ENCODE peak calls at places on chromosomes 16 and 17, in ten cellular contexts. One of them, this sample, is unnamed.

GRCh38 chr16:85425061-85425662 is 188.0 kb upstream of the GSE1 start:
- DNase-seq in omental fat pad: no peak
- DNase-seq in progenitor cell of endocrine pancreas: peak
- DNase-seq in BE2C: peak
- DNase-seq in AG09309: no peak
- DNase-seq in kidney: peak
- DNase-seq in prostate gland: no peak
- DNase-seq in GM10248: no peak
- DNase-seq in thoracic aorta: no peak
- DNase-seq in natural killer cell: no peak
- DNase-seq in this sample: peak

GRCh38 chr16:49560018-49560830 is 186.6 kb downstream of the C16orf78 start:
- DNase-seq in omental fat pad: no peak
- DNase-seq in progenitor cell of endocrine pancreas: no peak
- DNase-seq in BE2C: no peak
- DNase-seq in AG09309: peak
- DNase-seq in kidney: no peak
- DNase-seq in prostate gland: no peak
- DNase-seq in GM10248: no peak
- DNase-seq in thoracic aorta: no peak
- DNase-seq in natural killer cell: no peak
- DNase-seq in this sample: no peak

GRCh38 chr16:87448866-87449265 is 44.0 kb downstream of the ZCCHC14 start:
- DNase-seq in omental fat pad: no peak
- DNase-seq in progenitor cell of endocrine pancreas: no peak
- DNase-seq in BE2C: no peak
- DNase-seq in AG09309: no peak
- DNase-seq in kidney: no peak
- DNase-seq in prostate gland: no peak
- DNase-seq in GM10248: no peak
- DNase-seq in thoracic aorta: no peak
- DNase-seq in natural killer cell: no peak
- DNase-seq in this sample: no peak

GRCh38 chr16:12341966-12342365 is 365.4 kb downstream of the SNX29 start:
- DNase-seq in omental fat pad: no peak
- DNase-seq in progenitor cell of endocrine pancreas: no peak
- DNase-seq in BE2C: no peak
- DNase-seq in AG09309: no peak
- DNase-seq in kidney: no peak
- DNase-seq in prostate gland: no peak
- DNase-seq in GM10248: no peak
- DNase-seq in thoracic aorta: no peak
- DNase-seq in natural killer cell: no peak
- DNase-seq in this sample: no peak

GRCh38 chr17:81189670-81190530 is 23.9 kb upstream of the AATK start:
- DNase-seq in omental fat pad: no peak
- DNase-seq in progenitor cell of endocrine pancreas: no peak
- DNase-seq in BE2C: no peak
- DNase-seq in AG09309: no peak
- DNase-seq in kidney: no peak
- DNase-seq in prostate gland: no peak
- DNase-seq in GM10248: no peak
- DNase-seq in thoracic aorta: no peak
- DNase-seq in natural killer cell: no peak
- DNase-seq in this sample: no peak

GRCh38 chr16:88593489-88593888 is 23.3 kb downstream of the ZC3H18 start:
- DNase-seq in omental fat pad: no peak
- DNase-seq in progenitor cell of endocrine pancreas: no peak
- DNase-seq in BE2C: no peak
- DNase-seq in AG09309: no peak
- DNase-seq in kidney: no peak
- DNase-seq in prostate gland: no peak
- DNase-seq in GM10248: no peak
- DNase-seq in thoracic aorta: no peak
- DNase-seq in natural killer cell: no peak
- DNase-seq in this sample: no peak

GRCh38 chr16:71479420-71479819 is 9.7 kb downstream of the ZNF19 start:
- DNase-seq in omental fat pad: no peak
- DNase-seq in progenitor cell of endocrine pancreas: no peak
- DNase-seq in BE2C: peak
- DNase-seq in AG09309: no peak
- DNase-seq in kidney: no peak
- DNase-seq in prostate gland: no peak
- DNase-seq in GM10248: no peak
- DNase-seq in thoracic aorta: no peak
- DNase-seq in natural killer cell: no peak
- DNase-seq in this sample: peak

GRCh38 chr16:47848481-47849109 is 307.2 kb downstream of the ABCC12 start:
- DNase-seq in omental fat pad: no peak
- DNase-seq in progenitor cell of endocrine pancreas: no peak
- DNase-seq in BE2C: no peak
- DNase-seq in AG09309: no peak
- DNase-seq in kidney: no peak
- DNase-seq in prostate gland: no peak
- DNase-seq in GM10248: no peak
- DNase-seq in thoracic aorta: no peak
- DNase-seq in natural killer cell: no peak
- DNase-seq in this sample: no peak

GRCh38 chr17:68431045-68431608 is 26.2 kb downstream of the WIPI1 start:
- DNase-seq in omental fat pad: no peak
- DNase-seq in progenitor cell of endocrine pancreas: no peak
- DNase-seq in BE2C: no peak
- DNase-seq in AG09309: no peak
- DNase-seq in kidney: no peak
- DNase-seq in prostate gland: no peak
- DNase-seq in GM10248: no peak
- DNase-seq in thoracic aorta: no peak
- DNase-seq in natural killer cell: no peak
- DNase-seq in this sample: no peak

GRCh38 chr16:85753976-85754375 is 3.1 kb upstream of the C16orf74 start:
- DNase-seq in omental fat pad: no peak
- DNase-seq in progenitor cell of endocrine pancreas: no peak
- DNase-seq in BE2C: no peak
- DNase-seq in AG09309: no peak
- DNase-seq in kidney: no peak
- DNase-seq in prostate gland: no peak
- DNase-seq in GM10248: no peak
- DNase-seq in thoracic aorta: no peak
- DNase-seq in natural killer cell: no peak
- DNase-seq in this sample: no peak

GRCh38 chr17:41689497-41690299 is 1.0 kb downstream of the EIF1 start:
- DNase-seq in omental fat pad: no peak
- DNase-seq in progenitor cell of endocrine pancreas: no peak
- DNase-seq in BE2C: peak
- DNase-seq in AG09309: no peak
- DNase-seq in kidney: no peak
- DNase-seq in prostate gland: peak
- DNase-seq in GM10248: no peak
- DNase-seq in thoracic aorta: no peak
- DNase-seq in natural killer cell: peak
- DNase-seq in this sample: peak

GRCh38 chr16:86367291-86368072 is 142.8 kb upstream of the FOXF1 start:
- DNase-seq in omental fat pad: no peak
- DNase-seq in progenitor cell of endocrine pancreas: no peak
- DNase-seq in BE2C: no peak
- DNase-seq in AG09309: no peak
- DNase-seq in kidney: no peak
- DNase-seq in prostate gland: no peak
- DNase-seq in GM10248: no peak
- DNase-seq in thoracic aorta: no peak
- DNase-seq in natural killer cell: no peak
- DNase-seq in this sample: no peak

GRCh38 chr17:77323413-77324171 is 182.8 kb downstream of the SEC14L1 start:
- DNase-seq in omental fat pad: peak
- DNase-seq in progenitor cell of endocrine pancreas: no peak
- DNase-seq in BE2C: peak
- DNase-seq in AG09309: no peak
- DNase-seq in kidney: peak
- DNase-seq in prostate gland: no peak
- DNase-seq in GM10248: no peak
- DNase-seq in thoracic aorta: no peak
- DNase-seq in natural killer cell: no peak
- DNase-seq in this sample: no peak

GRCh38 chr16:57689772-57690558 is 4.6 kb upstream of the DRC7 start:
- DNase-seq in omental fat pad: no peak
- DNase-seq in progenitor cell of endocrine pancreas: no peak
- DNase-seq in BE2C: no peak
- DNase-seq in AG09309: no peak
- DNase-seq in kidney: no peak
- DNase-seq in prostate gland: no peak
- DNase-seq in GM10248: peak
- DNase-seq in thoracic aorta: no peak
- DNase-seq in natural killer cell: peak
- DNase-seq in this sample: peak

GRCh38 chr17:50301891-50302584 is 27.8 kb downstream of the TMEM92 start:
- DNase-seq in omental fat pad: no peak
- DNase-seq in progenitor cell of endocrine pancreas: no peak
- DNase-seq in BE2C: no peak
- DNase-seq in AG09309: no peak
- DNase-seq in kidney: no peak
- DNase-seq in prostate gland: no peak
- DNase-seq in GM10248: no peak
- DNase-seq in thoracic aorta: no peak
- DNase-seq in natural killer cell: no peak
- DNase-seq in this sample: no peak

GRCh38 chr16:76639685-76640289 is 362.6 kb downstream of the CNTNAP4 start:
- DNase-seq in omental fat pad: no peak
- DNase-seq in progenitor cell of endocrine pancreas: no peak
- DNase-seq in BE2C: peak
- DNase-seq in AG09309: no peak
- DNase-seq in kidney: no peak
- DNase-seq in prostate gland: no peak
- DNase-seq in GM10248: no peak
- DNase-seq in thoracic aorta: no peak
- DNase-seq in natural killer cell: no peak
- DNase-seq in this sample: no peak

GRCh38 chr16:25063865-25064264 is 47.7 kb upstream of the LCMT1 start:
- DNase-seq in omental fat pad: no peak
- DNase-seq in progenitor cell of endocrine pancreas: no peak
- DNase-seq in BE2C: no peak
- DNase-seq in AG09309: no peak
- DNase-seq in kidney: no peak
- DNase-seq in prostate gland: no peak
- DNase-seq in GM10248: no peak
- DNase-seq in thoracic aorta: no peak
- DNase-seq in natural killer cell: no peak
- DNase-seq in this sample: no peak

GRCh38 chr17:35879748-35880654 is at the start of gene CCL5:
- DNase-seq in omental fat pad: no peak
- DNase-seq in progenitor cell of endocrine pancreas: no peak
- DNase-seq in BE2C: no peak
- DNase-seq in AG09309: no peak
- DNase-seq in kidney: no peak
- DNase-seq in prostate gland: no peak
- DNase-seq in GM10248: peak
- DNase-seq in thoracic aorta: no peak
- DNase-seq in natural killer cell: peak
- DNase-seq in this sample: peak

GRCh38 chr16:10777356-10777755 is 33.7 kb downstream of the NUBP1 start:
- DNase-seq in omental fat pad: no peak
- DNase-seq in progenitor cell of endocrine pancreas: no peak
- DNase-seq in BE2C: no peak
- DNase-seq in AG09309: no peak
- DNase-seq in kidney: no peak
- DNase-seq in prostate gland: no peak
- DNase-seq in GM10248: no peak
- DNase-seq in thoracic aorta: no peak
- DNase-seq in natural killer cell: no peak
- DNase-seq in this sample: no peak

DNA sequence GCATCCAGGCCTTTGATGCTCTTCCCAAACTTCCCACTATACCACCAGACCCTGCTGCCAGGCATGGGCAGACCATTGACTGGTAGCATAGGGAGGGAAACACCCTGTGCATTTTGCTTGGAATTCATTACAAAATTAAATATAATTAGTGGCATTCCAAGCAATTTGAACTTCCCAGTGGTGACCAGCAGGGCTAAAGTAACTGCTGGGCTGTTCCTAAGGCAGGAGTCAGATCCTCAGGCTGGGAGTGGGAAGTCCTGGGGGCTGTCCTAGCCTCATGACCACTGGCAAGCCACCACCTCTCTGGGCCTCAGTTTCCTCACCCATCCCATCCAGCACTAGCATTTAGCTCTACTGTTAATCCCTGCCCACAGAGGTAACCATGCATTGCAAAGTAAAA is 3.7 kb downstream of the PRR15L start:
- DNase-seq in omental fat pad: no peak
- DNase-seq in progenitor cell of endocrine pancreas: no peak
- DNase-seq in BE2C: no peak
- DNase-seq in AG09309: no peak
- DNase-seq in kidney: no peak
- DNase-seq in prostate gland: no peak
- DNase-seq in GM10248: no peak
- DNase-seq in thoracic aorta: no peak
- DNase-seq in natural killer cell: no peak
- DNase-seq in this sample: no peak
- TF ChIP-seq CTCF in omental fat pad: no peak
- TF ChIP-seq CTCF in progenitor cell of endocrine pancreas: peak
- TF ChIP-seq CTCF in BE2C: peak
- TF ChIP-seq CTCF in AG09309: no peak
- TF ChIP-seq CTCF in kidney: no peak
- TF ChIP-seq CTCF in prostate gland: no peak
- TF ChIP-seq CTCF in GM10248: no peak
- TF ChIP-seq CTCF in thoracic aorta: no peak
- TF ChIP-seq CTCF in natural killer cell: no peak
- TF ChIP-seq CTCF in this sample: no peak

GRCh38 chr17:16491703-16492612 is at the start of gene LRRC75A:
- DNase-seq in omental fat pad: no peak
- DNase-seq in progenitor cell of endocrine pancreas: peak
- DNase-seq in BE2C: peak
- DNase-seq in AG09309: no peak
- DNase-seq in kidney: peak
- DNase-seq in prostate gland: peak
- DNase-seq in GM10248: peak
- DNase-seq in thoracic aorta: no peak
- DNase-seq in natural killer cell: peak
- DNase-seq in this sample: peak
- TF ChIP-seq CTCF in omental fat pad: no peak
- TF ChIP-seq CTCF in progenitor cell of endocrine pancreas: peak
- TF ChIP-seq CTCF in BE2C: no peak
- TF ChIP-seq CTCF in AG09309: no peak
- TF ChIP-seq CTCF in kidney: no peak
- TF ChIP-seq CTCF in prostate gland: no peak
- TF ChIP-seq CTCF in GM10248: no peak
- TF ChIP-seq CTCF in thoracic aorta: no peak
- TF ChIP-seq CTCF in natural killer cell: no peak
- TF ChIP-seq CTCF in this sample: no peak

GRCh38 chr17:56629450-56630187 is 36.1 kb downstream of the NOG start:
- DNase-seq in omental fat pad: no peak
- DNase-seq in progenitor cell of endocrine pancreas: no peak
- DNase-seq in BE2C: peak
- DNase-seq in AG09309: no peak
- DNase-seq in kidney: no peak
- DNase-seq in prostate gland: no peak
- DNase-seq in GM10248: no peak
- DNase-seq in thoracic aorta: no peak
- DNase-seq in natural killer cell: no peak
- DNase-seq in this sample: peak
- TF ChIP-seq CTCF in omental fat pad: no peak
- TF ChIP-seq CTCF in progenitor cell of endocrine pancreas: peak
- TF ChIP-seq CTCF in BE2C: peak
- TF ChIP-seq CTCF in AG09309: peak
- TF ChIP-seq CTCF in kidney: no peak
- TF ChIP-seq CTCF in prostate gland: no peak
- TF ChIP-seq CTCF in GM10248: no peak
- TF ChIP-seq CTCF in thoracic aorta: no peak
- TF ChIP-seq CTCF in natural killer cell: no peak
- TF ChIP-seq CTCF in this sample: no peak

GRCh38 chr16:1030381-1030901 is 42.1 kb upstream of the SSTR5 start:
- DNase-seq in omental fat pad: no peak
- DNase-seq in progenitor cell of endocrine pancreas: no peak
- DNase-seq in BE2C: peak
- DNase-seq in AG09309: no peak
- DNase-seq in kidney: no peak
- DNase-seq in prostate gland: no peak
- DNase-seq in GM10248: no peak
- DNase-seq in thoracic aorta: no peak
- DNase-seq in natural killer cell: no peak
- DNase-seq in this sample: no peak
- TF ChIP-seq CTCF in omental fat pad: no peak
- TF ChIP-seq CTCF in progenitor cell of endocrine pancreas: no peak
- TF ChIP-seq CTCF in BE2C: no peak
- TF ChIP-seq CTCF in AG09309: peak
- TF ChIP-seq CTCF in kidney: no peak
- TF ChIP-seq CTCF in prostate gland: no peak
- TF ChIP-seq CTCF in GM10248: no peak
- TF ChIP-seq CTCF in thoracic aorta: no peak
- TF ChIP-seq CTCF in natural killer cell: no peak
- TF ChIP-seq CTCF in this sample: no peak